ENCODE peak calls at places on chromosomes 3 and 15, in five cellular contexts. R is HFF-Myc, S is tibial nerve, Q is epithelial cell of esophagus, A is AG04449. O is an unnamed sample.

GRCh38 chr3:129277829-129278271 is 820 bp upstream of the HMCES start:
- DNase-seq in Q (peak), A (no peak), S (no peak), R (no peak), O (no peak)

GRCh38 chr3:28226020-28226419 is 15.4 kb upstream of the CMC1 start:
- DNase-seq in R (no peak), S (no peak), A (no peak), Q (no peak), O (no peak)

GRCh38 chr15:23081271-23081670 is 41.9 kb upstream of the TUBGCP5 start:
- DNase-seq in A (no peak), R (no peak), S (no peak), Q (no peak), O (no peak)

GRCh38 chr15:69807752-69808151 is 290.0 kb downstream of the TLE3 start:
- DNase-seq in A (no peak), S (no peak), R (no peak), Q (no peak), O (no peak)

GRCh38 chr3:159273608-159274007 is 471.8 kb downstream of the MFSD1 start:
- DNase-seq in A (no peak), S (no peak), Q (peak), R (peak), O (no peak)

GRCh38 chr3:15361494-15362214 is 29.3 kb upstream of the SH3BP5 start:
- DNase-seq in S (peak), Q (peak), R (no peak), A (no peak), O (no peak)

GRCh38 chr3:112761062-112761638 is 85.5 kb downstream of the CD200R1L start:
- DNase-seq in S (no peak), R (no peak), Q (peak), A (no peak), O (no peak)

GRCh38 chr3:14490831-14491230 is 49.3 kb downstream of the GRIP2 start:
- DNase-seq in S (no peak), R (no peak), A (no peak), Q (peak), O (no peak)

GRCh38 chr3:51340311-51340829 is 44.7 kb upstream of the MANF start:
- DNase-seq in Q (peak), S (peak), R (peak), A (peak), O (peak)

GRCh38 chr3:184058029-184058428 is 5.2 kb downstream of the HTR3C start:
- DNase-seq in S (no peak), R (no peak), A (no peak), Q (peak), O (no peak)

GRCh38 chr3:191051037-191051436 is 148.0 kb upstream of the OSTN start:
- DNase-seq in S (no peak), Q (peak), R (no peak), A (no peak), O (no peak)

GRCh38 chr15:41866263-41866703 is 27.6 kb downstream of the SPTBN5 start:
- DNase-seq in A (no peak), S (no peak), R (no peak), Q (no peak), O (no peak)

GRCh38 chr3:169496402-169496801 is 167.1 kb downstream of the MECOM start:
- DNase-seq in R (no peak), S (no peak), A (no peak), Q (no peak), O (no peak)

GRCh38 chr3:192422998-192423349 is 304.4 kb downstream of the FGF12 start:
- DNase-seq in A (no peak), R (no peak), S (no peak), Q (no peak), O (no peak)

GRCh38 chr3:297585-297984 is 101.0 kb downstream of the CHL1 start:
- DNase-seq in R (no peak), Q (no peak), S (no peak), A (no peak), O (no peak)

GRCh38 chr3:42013652-42014442 is 51.9 kb upstream of the ULK4 start:
- DNase-seq in S (no peak), A (no peak), R (no peak), Q (no peak), O (no peak)

GRCh38 chr15:45129651-45130129 is at the start of the genes DUOX1 and DUOXA1:
- DNase-seq in R (no peak), S (no peak), Q (peak), A (no peak), O (no peak)

GRCh38 chr3:194042947-194043346 is 93.0 kb upstream of the HES1 start:
- DNase-seq in Q (peak), R (peak), S (no peak), A (peak), O (no peak)

GRCh38 chr3:23567917-23568316 is 237.8 kb upstream of the UBE2E1 start:
- DNase-seq in A (peak), R (peak), Q (peak), S (no peak), O (peak)

GRCh38 chr15:67125589-67126502 is 60.4 kb downstream of the SMAD3 start:
- DNase-seq in A (peak), Q (peak), R (peak), S (peak), O (no peak)

GRCh38 chr3:11514191-11514770 is 129.4 kb downstream of the VGLL4 start:
- DNase-seq in R (peak), Q (peak), S (no peak), A (peak), O (peak)

GRCh38 chr3:186589856-186590579 is 19.5 kb downstream of the DNAJB11 start:
- DNase-seq in R (no peak), Q (peak), S (no peak), A (no peak), O (peak)

GRCh38 chr15:89090791-89091666 is 2.8 kb downstream of the ABHD2 start:
- DNase-seq in A (no peak), S (peak), Q (peak), R (peak), O (no peak)

GRCh38 chr3:9951598-9951961 is 628 bp downstream of the PRRT3 start:
- DNase-seq in A (no peak), S (no peak), Q (no peak), R (no peak), O (no peak)

GRCh38 chr15:53158995-53159394 is 368.9 kb upstream of the ONECUT1 start:
- DNase-seq in S (no peak), R (no peak), Q (no peak), A (no peak), O (no peak)

GRCh38 chr3:125443923-125444322 is 68.8 kb upstream of the ZNF148 start:
- DNase-seq in A (peak), S (no peak), Q (peak), R (peak), O (no peak)

GRCh38 chr3:12560505-12561188 is 3.8 kb downstream of the MKRN2 start:
- DNase-seq in Q (no peak), S (no peak), R (no peak), A (no peak), O (no peak)

GRCh38 chr3:110413291-110413690 is 658.3 kb upstream of the NECTIN3 start:
- DNase-seq in A (no peak), Q (no peak), S (no peak), R (no peak), O (no peak)

GRCh38 chr15:69008056-69008455 is 6.4 kb upstream of the NOX5 start:
- DNase-seq in R (no peak), Q (no peak), A (no peak), S (no peak), O (no peak)

GRCh38 chr3:51538459-51539290 is at the start of gene RAD54L2:
- DNase-seq in A (no peak), S (peak), R (peak), Q (peak), O (no peak)

GRCh38 chr15:73865379-73865778 is 8.0 kb upstream of the TBC1D21 start:
- DNase-seq in A (no peak), S (no peak), Q (no peak), R (no peak), O (no peak)

GRCh38 chr3:193335031-193335430 is 43.5 kb downstream of the ATP13A5 start:
- DNase-seq in R (no peak), Q (peak), A (no peak), S (no peak), O (no peak)

GRCh38 chr3:13598926-13599886 is 50.3 kb downstream of the FBLN2 start:
- DNase-seq in Q (peak), S (no peak), A (no peak), R (peak), O (no peak)

GRCh38 chr3:181717505-181717904 is 5.8 kb downstream of the SOX2 start:
- DNase-seq in R (no peak), A (no peak), S (no peak), Q (no peak), O (no peak)

GRCh38 chr3:102449341-102449740 is 14.5 kb downstream of the ZPLD1 start:
- DNase-seq in Q (peak), S (no peak), A (no peak), R (peak), O (no peak)

GRCh38 chr3:169264711-169265110 is 398.8 kb downstream of the MECOM start:
- DNase-seq in S (no peak), R (no peak), A (no peak), Q (peak), O (no peak)

DNA sequence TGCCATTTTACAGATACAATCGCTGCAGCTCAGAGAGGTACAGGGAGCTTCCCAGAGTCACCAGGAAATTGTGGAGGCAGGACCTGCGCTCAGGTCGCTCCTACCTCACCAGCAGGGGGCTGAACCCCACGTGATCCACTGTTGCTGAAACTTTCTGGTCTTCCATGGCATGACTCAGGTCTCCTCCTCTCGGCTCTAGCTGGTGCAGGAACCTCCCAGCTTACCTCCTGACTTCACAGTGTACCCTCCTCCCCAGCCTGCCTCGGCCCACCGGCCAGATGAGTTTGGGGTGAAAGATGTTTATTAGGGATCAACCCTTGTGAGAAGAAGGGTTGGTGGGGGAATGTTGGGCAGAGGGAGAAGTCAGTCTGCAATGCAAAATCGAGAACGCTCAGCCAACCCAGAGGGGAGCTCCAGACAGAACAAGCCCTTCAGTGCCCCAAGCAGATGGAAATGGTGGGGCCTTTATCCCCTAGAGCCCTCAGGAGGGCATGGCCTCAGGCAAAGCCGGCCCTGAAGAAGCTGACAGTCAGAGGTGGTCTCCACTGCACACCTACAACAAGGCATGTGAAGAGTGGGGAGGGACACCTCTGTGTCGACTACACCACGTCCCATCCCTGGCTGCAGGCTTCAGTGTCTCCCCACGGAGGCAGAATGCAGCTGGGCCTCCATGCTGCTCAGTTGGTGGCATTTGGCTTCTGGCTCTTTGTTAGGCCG is 118.6 kb upstream of the PRR20G start:
- DNase-seq in Q (peak), A (no peak), R (no peak), S (no peak), O (no peak)
- TF ChIP-seq CTCF in Q (peak), A (no peak), R (peak), S (no peak), O (peak)

GRCh38 chr15:72063186-72063585 is 54.8 kb downstream of the MYO9A start:
- DNase-seq in R (no peak), A (no peak), Q (peak), S (no peak), O (no peak)
- H3K4me3 ChIP-seq in R (no peak), A (no peak), Q (no peak), S (no peak), O (no peak)

GRCh38 chr15:85997618-85998017 is 82.1 kb upstream of the AGBL1 start:
- DNase-seq in Q (no peak), S (no peak), A (no peak), R (no peak), O (no peak)

GRCh38 chr15:85999658-86000057 is 80.0 kb upstream of the AGBL1 start:
- DNase-seq in Q (no peak), R (no peak), S (no peak), A (no peak), O (no peak)

GRCh38 chr15:86002444-86002843 is 77.2 kb upstream of the AGBL1 start:
- DNase-seq in R (no peak), S (no peak), Q (no peak), A (no peak), O (no peak)

GRCh38 chr15:86004061-86004460 is 75.6 kb upstream of the AGBL1 start:
- DNase-seq in R (no peak), S (no peak), Q (no peak), A (no peak), O (no peak)

DNA sequence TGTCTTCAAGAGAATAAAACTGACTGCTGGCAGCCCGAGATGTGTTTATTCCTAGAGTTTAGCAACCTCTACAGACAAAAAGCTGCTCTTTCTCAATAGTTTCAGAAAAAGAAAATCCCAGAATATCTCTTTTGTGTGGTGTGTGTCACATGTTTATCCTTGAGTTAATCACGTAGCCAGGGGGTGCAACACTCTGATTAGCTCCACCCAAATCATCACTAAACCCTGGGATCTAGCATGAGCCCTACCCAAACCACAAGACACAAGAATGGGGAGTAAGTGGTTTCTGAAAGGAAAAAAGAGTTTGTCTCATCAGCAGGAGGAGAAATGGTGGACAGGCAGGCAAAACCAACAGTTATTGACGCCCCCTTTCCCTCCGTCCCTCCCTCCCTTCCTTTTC is 78.5 kb upstream of the AGBL1 start:
- DNase-seq in S (peak), Q (peak), A (no peak), R (no peak), O (no peak)
- TF ChIP-seq CTCF in S (no peak), Q (no peak), A (no peak), R (no peak), O (no peak)

GRCh38 chr15:40103124-40103858 is 5.4 kb downstream of the BMF start:
- DNase-seq in R (no peak), A (no peak), Q (peak), S (peak), O (no peak)

GRCh38 chr15:40105517-40106202 is 3.0 kb downstream of the BMF start:
- DNase-seq in S (no peak), A (no peak), Q (no peak), R (no peak), O (no peak)

GRCh38 chr15:40104865-40105516 is 3.7 kb downstream of the BMF start:
- DNase-seq in Q (peak), S (peak), R (no peak), A (no peak), O (no peak)

GRCh38 chr15:40104296-40104864 is 4.3 kb downstream of the BMF start:
- DNase-seq in Q (peak), S (no peak), R (no peak), A (no peak), O (no peak)

DNA sequence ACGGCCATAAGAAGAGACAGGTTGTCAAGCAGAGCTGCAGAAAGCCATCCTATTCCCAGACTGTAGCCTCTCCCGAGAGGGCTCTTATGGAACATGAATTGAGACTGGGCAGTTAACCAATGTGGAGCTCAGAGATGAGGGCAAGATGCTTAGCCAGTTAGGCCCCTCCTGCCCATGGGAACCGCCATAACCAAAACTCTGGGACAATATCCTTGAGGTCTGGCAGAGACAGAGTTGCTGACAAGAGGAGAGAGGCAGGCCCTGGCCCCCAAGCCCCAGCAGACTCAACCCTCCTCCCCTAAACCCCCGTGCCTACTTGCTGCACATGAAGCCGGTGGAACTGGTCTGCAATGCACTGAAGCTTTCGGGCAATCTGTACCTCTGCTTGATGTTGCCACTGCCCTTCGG is 4.8 kb downstream of the BMF start:
- DNase-seq in S (no peak), R (no peak), Q (no peak), A (no peak), O (no peak)
- H3K4me3 ChIP-seq in S (no peak), R (no peak), Q (no peak), A (no peak), O (no peak)

DNA sequence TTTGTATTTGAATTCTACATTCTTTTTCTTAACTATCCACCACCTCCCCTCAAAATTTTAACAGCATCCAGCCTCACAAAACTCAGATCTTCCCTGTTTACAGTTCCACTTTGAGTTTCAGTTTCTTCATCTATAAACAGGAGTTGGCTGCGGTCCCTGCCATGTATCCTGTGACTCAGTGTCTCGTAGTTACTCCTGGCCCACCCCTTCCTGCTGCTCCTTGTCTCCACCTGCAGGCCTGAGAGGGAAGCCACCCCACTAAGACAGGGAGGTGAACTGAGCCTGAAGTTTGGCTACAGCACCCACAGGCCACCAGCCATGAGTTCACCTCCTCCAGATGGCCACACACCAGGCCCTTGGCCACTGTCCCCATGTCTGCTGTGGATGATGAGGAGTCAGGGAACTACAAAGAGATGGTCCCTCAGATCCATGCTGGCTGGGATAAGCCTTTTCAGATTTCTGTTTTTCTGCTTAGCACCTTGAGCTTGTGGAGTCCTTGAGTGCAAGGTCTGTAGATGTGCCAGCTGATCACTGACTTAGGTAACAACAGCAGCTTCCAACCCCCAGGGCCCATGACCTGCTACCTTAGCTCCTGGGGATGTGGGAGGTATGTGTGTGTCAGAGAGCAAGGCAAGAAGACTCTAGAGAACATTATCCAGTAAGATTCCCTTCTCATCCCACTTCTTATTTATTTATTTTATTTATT is 37.5 kb downstream of the CD86 start:
- DNase-seq in A (no peak), S (peak), Q (peak), R (no peak), O (no peak)
- TF ChIP-seq CTCF in A (peak), S (no peak), Q (peak), R (peak), O (peak)

GRCh38 chr15:62745621-62746180 is 296.8 kb upstream of the TPM1 start:
- DNase-seq in Q (no peak), A (no peak), R (no peak), S (no peak), O (no peak)

GRCh38 chr15:62749445-62749844 is 293.1 kb upstream of the TPM1 start:
- DNase-seq in S (no peak), R (no peak), A (no peak), Q (no peak), O (no peak)

GRCh38 chr15:62749036-62749435 is 293.5 kb upstream of the TPM1 start:
- DNase-seq in A (no peak), R (no peak), S (no peak), Q (no peak), O (no peak)

GRCh38 chr15:62750471-62750870 is 292.1 kb upstream of the TPM1 start:
- DNase-seq in S (no peak), Q (no peak), R (no peak), A (no peak), O (no peak)

DNA sequence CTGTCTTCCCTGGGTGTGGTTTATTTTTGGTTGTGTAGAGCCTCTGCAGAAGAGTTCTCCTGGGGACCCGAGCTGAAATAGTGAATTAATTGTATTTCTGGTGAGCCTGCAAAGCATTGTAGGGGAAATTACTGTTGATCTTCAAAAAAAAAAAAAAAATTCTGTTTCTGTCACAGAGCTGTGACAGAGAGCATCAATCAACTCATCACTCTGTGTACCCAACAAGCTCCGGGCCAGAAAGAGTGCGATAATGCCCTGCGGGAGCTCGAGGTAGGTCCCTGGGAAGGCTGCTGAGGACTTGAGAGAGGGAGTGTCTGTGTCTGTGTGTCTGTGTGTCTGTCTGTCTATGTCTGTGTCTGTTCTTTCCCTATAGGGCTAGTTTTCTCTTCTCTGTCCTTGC is 294.4 kb upstream of the TPM1 start:
- DNase-seq in A (no peak), R (no peak), Q (no peak), S (no peak), O (no peak)
- H3K4me3 ChIP-seq in A (no peak), R (no peak), Q (no peak), S (no peak), O (no peak)

GRCh38 chr15:60798821-60799220 is 319.9 kb upstream of the ICE2 start:
- DNase-seq in R (no peak), Q (peak), S (no peak), A (peak), O (peak)
- TF ChIP-seq CTCF in R (no peak), Q (no peak), S (no peak), A (no peak), O (no peak)